ENCODE peak calls at places on chromosomes 16 and 17, in five cellular contexts. B, S, L, I and Q are unnamed samples.

GRCh38 chr16:49452568-49452967 is 79.0 kb downstream of the C16orf78 start:
- DNase-seq in L (no peak), I (no peak), B (no peak), S (no peak), Q (no peak)

GRCh38 chr16:569445-570254 is at the start of gene PIGQ:
- DNase-seq in B (peak; percentile 81), L (no peak), I (no peak), S (peak; percentile 62), Q (peak; percentile 55)

GRCh38 chr16:79154081-79154480 is 446.5 kb downstream of the MAF start:
- DNase-seq in S (no peak), I (no peak), B (no peak), L (no peak), Q (no peak)

GRCh38 chr16:12147681-12148479 is 171.3 kb downstream of the SNX29 start:
- DNase-seq in I (peak; percentile 81), B (peak; percentile 41), L (no peak), S (no peak), Q (peak; percentile 26)

GRCh38 chr17:64063088-64063487 is 42.7 kb upstream of the ICAM2 start:
- DNase-seq in L (no peak), S (no peak), I (no peak), B (no peak), Q (no peak)

GRCh38 chr17:73255671-73256181 is 6.0 kb downstream of the CPSF4L start:
- DNase-seq in S (peak; percentile 36), L (no peak), B (peak; percentile 44), I (no peak), Q (peak; percentile 55)

GRCh38 chr17:61235821-61236197 is 163.8 kb upstream of the TBX2 start:
- DNase-seq in L (peak; percentile 52), I (no peak), B (peak; percentile 74), S (peak; percentile 46), Q (no peak)

GRCh38 chr17:82863941-82864720 is 24.3 kb upstream of the ZNF750 start:
- DNase-seq in S (peak; percentile 88), L (peak; percentile 64), I (no peak), B (peak; percentile 92), Q (peak; percentile 74)

GRCh38 chr16:27285676-27286196 is 17.2 kb upstream of the NSMCE1 start:
- DNase-seq in I (no peak), B (no peak), L (no peak), S (no peak), Q (no peak)

GRCh38 chr16:67723151-67723915 is 4.2 kb upstream of the GFOD2 start:
- DNase-seq in I (no peak), B (no peak), L (peak; percentile 84), S (peak; percentile 69), Q (peak; percentile 30)

GRCh38 chr17:56834380-56835258 is 668 bp downstream of the DGKE start:
- DNase-seq in S (no peak), B (peak; percentile 52), L (peak; percentile 12), I (no peak), Q (no peak)

GRCh38 chr17:47604268-47604927 is 45.3 kb upstream of the KPNB1 start:
- DNase-seq in I (no peak), S (peak; percentile 69), B (peak; percentile 82), L (no peak), Q (no peak)

GRCh38 chr16:3487521-3488410 is 7.5 kb downstream of the C16orf90 start:
- DNase-seq in S (no peak), B (no peak), L (no peak), I (no peak), Q (no peak)

GRCh38 chr17:83064021-83064731 is 15.2 kb upstream of the METRNL start:
- DNase-seq in B (peak; percentile 1), L (no peak), S (no peak), I (no peak), Q (no peak)

GRCh38 chr16:4288148-4288921 is 15.5 kb upstream of the TFAP4 start:
- DNase-seq in L (peak; percentile 45), B (peak; percentile 77), S (peak; percentile 45), I (no peak), Q (peak; percentile 64)